ENCODE peak calls at places on chromosomes 4 and X, in five cellular contexts. One of them, this sample, is unnamed. For H3K27me3, the result is how much of the 10 kb centered on the place peaks cover.

GRCh38 chrX:16671005-16671404 is 21.0 kb downstream of the S100G start:
- DNase-seq in right lobe of liver: no peak
- DNase-seq in BE2C: peak
- DNase-seq in cardiac muscle cell: peak
- DNase-seq in IMR-90: peak
- DNase-seq in this sample: no peak

GRCh38 chrX:72620550-72621145 is 48.0 kb upstream of the HDAC8 start:
- DNase-seq in BE2C: no peak
- DNase-seq in cardiac muscle cell: no peak
- DNase-seq in right lobe of liver: no peak
- DNase-seq in IMR-90: peak
- DNase-seq in this sample: no peak

GRCh38 chr4:10620935-10621488 is 63.6 kb downstream of the CLNK start:
- DNase-seq in BE2C: no peak
- DNase-seq in IMR-90: no peak
- DNase-seq in right lobe of liver: no peak
- DNase-seq in cardiac muscle cell: peak
- DNase-seq in this sample: no peak

GRCh38 chrX:119726900-119727555 is 31.4 kb upstream of the SOWAHD start:
- DNase-seq in right lobe of liver: no peak
- DNase-seq in IMR-90: no peak
- DNase-seq in BE2C: no peak
- DNase-seq in cardiac muscle cell: no peak
- DNase-seq in this sample: no peak

GRCh38 chrX:57286507-57287251 is at the start of gene FAAH2:
- DNase-seq in cardiac muscle cell: peak
- DNase-seq in BE2C: no peak
- DNase-seq in IMR-90: no peak
- DNase-seq in right lobe of liver: peak
- DNase-seq in this sample: peak

GRCh38 chr4:10734697-10735096 is 50.1 kb upstream of the CLNK start:
- DNase-seq in BE2C: no peak
- DNase-seq in right lobe of liver: no peak
- DNase-seq in cardiac muscle cell: no peak
- DNase-seq in IMR-90: no peak
- DNase-seq in this sample: no peak

GRCh38 chr4:38166768-38167167 is 206.6 kb downstream of the PTTG2 start:
- DNase-seq in BE2C: no peak
- DNase-seq in cardiac muscle cell: no peak
- DNase-seq in right lobe of liver: no peak
- DNase-seq in IMR-90: no peak
- DNase-seq in this sample: no peak

GRCh38 chr4:17562157-17562556 is 14.8 kb upstream of the LAP3 start:
- DNase-seq in IMR-90: no peak
- DNase-seq in cardiac muscle cell: peak
- DNase-seq in BE2C: peak
- DNase-seq in right lobe of liver: no peak
- DNase-seq in this sample: no peak

GRCh38 chr4:48493485-48494100 is 3.5 kb downstream of the ZAR1 start:
- DNase-seq in BE2C: no peak
- DNase-seq in IMR-90: no peak
- DNase-seq in cardiac muscle cell: peak
- DNase-seq in right lobe of liver: no peak
- DNase-seq in this sample: no peak

GRCh38 chr4:24489870-24490269 is 94.5 kb downstream of the DHX15 start:
- DNase-seq in cardiac muscle cell: no peak
- DNase-seq in right lobe of liver: no peak
- DNase-seq in IMR-90: no peak
- DNase-seq in BE2C: no peak
- DNase-seq in this sample: no peak

GRCh38 chrX:123859409-123859827 is 435 bp upstream of the XIAP start:
- DNase-seq in right lobe of liver: no peak
- DNase-seq in IMR-90: no peak
- DNase-seq in cardiac muscle cell: no peak
- DNase-seq in BE2C: no peak
- DNase-seq in this sample: no peak

GRCh38 chr4:55437356-55437796 is 41.6 kb downstream of the TMEM165 start:
- DNase-seq in right lobe of liver: no peak
- DNase-seq in BE2C: no peak
- DNase-seq in cardiac muscle cell: no peak
- DNase-seq in IMR-90: peak
- DNase-seq in this sample: no peak

GRCh38 chr4:90030202-90030601 is 97.0 kb upstream of the CCSER1 start:
- DNase-seq in right lobe of liver: no peak
- DNase-seq in IMR-90: no peak
- DNase-seq in BE2C: no peak
- DNase-seq in cardiac muscle cell: no peak
- DNase-seq in this sample: no peak

GRCh38 chr4:54230479-54231418 is 1.7 kb downstream of the PDGFRA start:
- DNase-seq in right lobe of liver: peak
- DNase-seq in cardiac muscle cell: peak
- DNase-seq in IMR-90: no peak
- DNase-seq in BE2C: no peak
- DNase-seq in this sample: no peak

GRCh38 chr4:15489551-15489950 is 19.9 kb downstream of the CC2D2A start:
- DNase-seq in right lobe of liver: no peak
- DNase-seq in BE2C: no peak
- DNase-seq in IMR-90: peak
- DNase-seq in cardiac muscle cell: no peak
- DNase-seq in this sample: no peak

GRCh38 chr4:40621592-40622512 is 7.8 kb downstream of the RBM47 start:
- DNase-seq in right lobe of liver: peak
- DNase-seq in BE2C: no peak
- DNase-seq in cardiac muscle cell: no peak
- DNase-seq in IMR-90: peak
- DNase-seq in this sample: peak

DNA sequence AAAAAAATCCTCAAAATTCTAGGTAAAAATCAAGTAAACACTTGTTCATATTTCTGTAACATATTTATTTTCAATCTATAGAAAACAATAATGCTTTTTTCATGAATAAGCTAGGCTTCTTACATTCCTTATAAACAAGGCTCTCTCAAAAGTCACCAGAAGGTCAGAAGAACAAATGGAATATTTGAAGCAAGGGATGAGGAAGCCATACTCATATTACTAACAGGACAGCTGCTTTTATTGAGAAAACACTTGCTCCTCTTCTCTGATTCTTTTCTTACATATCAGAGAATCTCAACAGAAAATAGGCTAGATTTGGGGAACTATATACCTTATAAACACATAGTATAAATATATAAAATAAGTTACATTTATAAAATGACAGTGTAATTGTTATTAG is 67.9 kb downstream of the METTL14 start:
- DNase-seq in BE2C: no peak
- DNase-seq in right lobe of liver: no peak
- DNase-seq in cardiac muscle cell: no peak
- DNase-seq in IMR-90: no peak
- DNase-seq in this sample: no peak
- H3K27me3 ChIP-seq in BE2C: under half
- H3K27me3 ChIP-seq in right lobe of liver: under half
- H3K27me3 ChIP-seq in cardiac muscle cell: under half
- H3K27me3 ChIP-seq in IMR-90: under half
- H3K27me3 ChIP-seq in this sample: under half

GRCh38 chr4:159487284-159487747 is 384.4 kb downstream of the RAPGEF2 start:
- DNase-seq in right lobe of liver: peak
- DNase-seq in cardiac muscle cell: peak
- DNase-seq in IMR-90: peak
- DNase-seq in BE2C: peak
- DNase-seq in this sample: no peak
- H3K4me3 ChIP-seq in right lobe of liver: peak
- H3K4me3 ChIP-seq in cardiac muscle cell: no peak
- H3K4me3 ChIP-seq in IMR-90: no peak
- H3K4me3 ChIP-seq in BE2C: no peak
- H3K4me3 ChIP-seq in this sample: no peak

GRCh38 chr4:80264352-80264647 is 2.2 kb upstream of the FGF5 start:
- DNase-seq in IMR-90: no peak
- DNase-seq in cardiac muscle cell: no peak
- DNase-seq in right lobe of liver: no peak
- DNase-seq in BE2C: no peak
- DNase-seq in this sample: no peak
- H3K27me3 ChIP-seq in IMR-90: under half
- H3K27me3 ChIP-seq in cardiac muscle cell: half or more
- H3K27me3 ChIP-seq in right lobe of liver: under half
- H3K27me3 ChIP-seq in BE2C: half or more
- H3K27me3 ChIP-seq in this sample: half or more

GRCh38 chrX:18351774-18352173 is 2.7 kb downstream of the SCML2 start:
- DNase-seq in cardiac muscle cell: no peak
- DNase-seq in BE2C: no peak
- DNase-seq in IMR-90: no peak
- DNase-seq in right lobe of liver: no peak
- DNase-seq in this sample: no peak

GRCh38 chrX:18353931-18354368 is 538 bp downstream of the SCML2 start:
- DNase-seq in IMR-90: no peak
- DNase-seq in cardiac muscle cell: peak
- DNase-seq in right lobe of liver: no peak
- DNase-seq in BE2C: peak
- DNase-seq in this sample: no peak

DNA sequence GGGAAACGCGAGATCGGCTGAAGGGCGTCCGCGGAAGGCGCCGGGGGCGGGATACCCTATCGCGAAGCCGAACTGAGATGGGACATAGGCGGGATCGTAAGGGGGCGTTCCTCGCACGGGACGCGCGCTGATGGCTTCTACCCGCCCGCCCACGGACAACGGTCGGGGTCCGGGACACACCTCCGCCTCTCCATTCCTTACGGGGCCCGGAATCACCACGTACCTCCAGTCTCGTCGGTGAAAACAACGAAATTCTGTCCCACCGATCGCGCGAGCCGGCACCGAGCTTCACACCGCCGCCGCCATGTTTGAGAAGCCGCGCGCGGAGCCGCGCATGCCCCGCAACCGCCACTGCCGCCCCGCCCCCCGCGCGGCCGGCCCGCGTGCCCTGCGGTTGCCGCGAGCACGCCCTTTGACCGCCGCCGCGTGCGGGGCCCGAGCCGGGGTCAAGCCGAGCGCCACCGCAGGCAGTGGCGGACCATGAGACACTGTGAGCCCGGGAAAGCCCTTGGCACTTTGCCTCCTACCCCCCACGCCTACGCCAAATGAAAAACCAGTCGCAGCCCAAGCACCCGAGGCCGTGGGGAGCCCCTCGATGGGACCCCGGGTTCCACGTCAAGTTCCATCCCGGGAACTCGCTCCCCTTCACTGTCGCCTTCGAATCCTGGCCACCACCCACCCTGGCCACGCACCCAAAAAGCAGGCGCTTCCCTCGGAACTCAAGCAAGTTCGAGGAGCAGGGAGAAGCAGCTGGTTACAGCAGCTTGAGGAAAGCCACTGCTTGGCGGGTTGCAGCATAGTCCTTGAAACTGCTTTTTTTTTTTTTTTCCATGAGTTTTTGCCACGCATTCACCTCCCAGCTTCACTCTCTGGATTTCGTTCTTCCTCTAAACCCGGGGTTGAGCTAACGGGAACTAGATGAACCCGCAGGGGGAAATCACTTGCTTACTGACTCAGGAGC is at the start of gene SCML2:
- DNase-seq in IMR-90: peak
- DNase-seq in BE2C: peak
- DNase-seq in right lobe of liver: peak
- DNase-seq in cardiac muscle cell: peak
- DNase-seq in this sample: peak
- H3K4me3 ChIP-seq in IMR-90: peak
- H3K4me3 ChIP-seq in BE2C: peak
- H3K4me3 ChIP-seq in right lobe of liver: peak
- H3K4me3 ChIP-seq in cardiac muscle cell: peak
- H3K4me3 ChIP-seq in this sample: peak

GRCh38 chr4:110625593-110626292 is 2.9 kb upstream of the PITX2 start:
- DNase-seq in right lobe of liver: no peak
- DNase-seq in cardiac muscle cell: no peak
- DNase-seq in BE2C: no peak
- DNase-seq in IMR-90: no peak
- DNase-seq in this sample: no peak
- H3K27me3 ChIP-seq in right lobe of liver: under half
- H3K27me3 ChIP-seq in cardiac muscle cell: half or more
- H3K27me3 ChIP-seq in BE2C: half or more
- H3K27me3 ChIP-seq in IMR-90: half or more
- H3K27me3 ChIP-seq in this sample: half or more

GRCh38 chr4:186812592-186812991 is 88.9 kb upstream of the FAT1 start:
- DNase-seq in BE2C: no peak
- DNase-seq in right lobe of liver: no peak
- DNase-seq in IMR-90: no peak
- DNase-seq in cardiac muscle cell: no peak
- DNase-seq in this sample: no peak

GRCh38 chr4:186819357-186820086 is 95.9 kb upstream of the FAT1 start:
- DNase-seq in right lobe of liver: no peak
- DNase-seq in BE2C: no peak
- DNase-seq in cardiac muscle cell: no peak
- DNase-seq in IMR-90: no peak
- DNase-seq in this sample: no peak

GRCh38 chr4:186810613-186811150 is 87.0 kb upstream of the FAT1 start:
- DNase-seq in IMR-90: no peak
- DNase-seq in right lobe of liver: no peak
- DNase-seq in BE2C: no peak
- DNase-seq in cardiac muscle cell: no peak
- DNase-seq in this sample: no peak

GRCh38 chr4:186813377-186814068 is 89.9 kb upstream of the FAT1 start:
- DNase-seq in IMR-90: no peak
- DNase-seq in right lobe of liver: no peak
- DNase-seq in cardiac muscle cell: no peak
- DNase-seq in BE2C: no peak
- DNase-seq in this sample: no peak

GRCh38 chr4:186814535-186814934 is 90.9 kb upstream of the FAT1 start:
- DNase-seq in IMR-90: no peak
- DNase-seq in BE2C: no peak
- DNase-seq in right lobe of liver: no peak
- DNase-seq in cardiac muscle cell: no peak
- DNase-seq in this sample: no peak
- H3K4me3 ChIP-seq in IMR-90: no peak
- H3K4me3 ChIP-seq in BE2C: no peak
- H3K4me3 ChIP-seq in right lobe of liver: no peak
- H3K4me3 ChIP-seq in cardiac muscle cell: no peak
- H3K4me3 ChIP-seq in this sample: no peak

DNA sequence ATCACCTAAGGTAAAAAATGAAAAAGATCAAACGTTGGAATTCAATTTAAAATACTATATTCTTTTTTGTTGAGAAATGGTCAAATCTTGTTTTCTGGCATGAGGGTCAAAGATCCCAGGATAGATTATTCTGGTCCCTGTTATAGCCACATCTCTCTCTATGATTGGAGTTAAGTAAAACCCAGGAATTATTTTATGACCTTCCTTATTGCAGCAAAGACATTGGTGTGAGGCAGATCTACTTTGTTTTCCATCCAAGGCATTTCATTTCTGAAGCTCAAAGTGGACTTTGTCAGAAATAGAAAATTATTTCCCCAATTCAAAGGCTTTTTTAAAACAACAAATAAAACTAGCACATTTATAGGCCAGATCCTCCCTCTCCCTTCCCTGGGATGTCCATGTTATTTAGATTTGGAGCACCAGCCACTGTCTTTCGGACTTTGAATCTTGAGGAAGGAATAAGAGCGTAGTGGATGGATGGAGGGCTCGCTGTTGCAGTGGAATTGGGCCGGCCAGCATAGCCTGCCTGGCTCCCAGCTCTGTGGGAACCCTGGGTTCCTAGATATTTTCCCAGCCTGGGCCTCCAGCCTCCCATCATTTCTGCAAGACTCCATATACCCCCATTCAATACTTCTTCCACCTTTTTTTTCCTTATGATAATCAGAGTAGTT is 45.6 kb upstream of the HAND2 start:
- DNase-seq in IMR-90: no peak
- DNase-seq in BE2C: no peak
- DNase-seq in cardiac muscle cell: no peak
- DNase-seq in right lobe of liver: no peak
- DNase-seq in this sample: no peak
- H3K27me3 ChIP-seq in IMR-90: under half
- H3K27me3 ChIP-seq in BE2C: under half
- H3K27me3 ChIP-seq in cardiac muscle cell: under half
- H3K27me3 ChIP-seq in right lobe of liver: under half
- H3K27me3 ChIP-seq in this sample: under half

This sample was measured in upper lobe of right lung.